ENCODE peak calls at places on chromosomes 7 and 10, in five cellular contexts. S is left cardiac atrium, D is left ventricle myocardium inferior, O is NCI-H1105, P is NCI-H2029. A is an unnamed sample.

GRCh38 chr10:92222603-92223275 is 68.1 kb downstream of the CPEB3 start:
- DNase-seq in S (no peak), D (no peak), P (no peak), O (no peak), A (no peak)

GRCh38 chr7:44329888-44330287 is 4.5 kb upstream of the CAMK2B start:
- DNase-seq in D (no peak), O (no peak), S (no peak), P (no peak), A (no peak)

GRCh38 chr10:127977368-127978009 is 70.6 kb downstream of the PTPRE start:
- DNase-seq in O (no peak), S (peak; percentile 86), D (peak; percentile 80), P (no peak), A (peak; percentile 72)

GRCh38 chr7:7438851-7439250 is 96.8 kb downstream of the COL28A1 start:
- DNase-seq in D (no peak), S (no peak), O (no peak), P (peak; percentile 88), A (peak; percentile 11)

GRCh38 chr10:132548869-132549268 is 11.3 kb downstream of the INPP5A start:
- DNase-seq in O (no peak), P (no peak), D (no peak), S (no peak), A (peak; percentile 7)

GRCh38 chr10:50027195-50027594 is 39.0 kb downstream of the AGAP6 start:
- DNase-seq in S (no peak), D (no peak), O (no peak), P (no peak), A (no peak)

GRCh38 chr10:12839349-12839927 is 162.1 kb downstream of the CCDC3 start:
- DNase-seq in D (no peak), O (no peak), S (no peak), P (no peak), A (no peak)

GRCh38 chr7:13801669-13802068 is 187.8 kb downstream of the ETV1 start:
- DNase-seq in S (no peak), D (no peak), P (no peak), O (no peak), A (no peak)

GRCh38 chr10:22676435-22676834 is 37.9 kb downstream of the PIP4K2A start:
- DNase-seq in S (no peak), P (no peak), O (no peak), D (no peak), A (no peak)

GRCh38 chr10:119209736-119210355 is 2.5 kb downstream of the GRK5 start:
- DNase-seq in S (no peak), D (no peak), P (no peak), O (no peak), A (no peak)

GRCh38 chr10:5506246-5506645 is 6.9 kb upstream of the CALML5 start:
- DNase-seq in P (no peak), O (no peak), D (no peak), S (no peak), A (no peak)

GRCh38 chr10:70492786-70493659 is 14.5 kb downstream of the PALD1 start:
- DNase-seq in D (no peak), P (no peak), S (no peak), O (no peak), A (peak; percentile 93)

GRCh38 chr10:35409094-35409582 is 72.8 kb downstream of the CCNY start:
- DNase-seq in P (no peak), D (no peak), S (no peak), O (no peak), A (peak; percentile 6)

GRCh38 chr7:30899066-30899465 is 12.6 kb upstream of the AQP1 start:
- DNase-seq in O (no peak), P (no peak), S (no peak), D (no peak), A (no peak)

GRCh38 chr10:61475449-61475873 is 22.3 kb upstream of the TMEM26 start:
- DNase-seq in O (no peak), D (no peak), S (no peak), P (no peak), A (no peak)

A was measured in NB4.